ENCODE peak calls at places on chromosomes 1 and 21, in four cellular contexts. P is activated CD8-positive, alpha-beta memory T cell treated with anti-CD3 and anti-CD28 coated beads for 48 hours; U is GF-D8; Z is non-pigmented ciliary epithelial cell. O is an unnamed sample.

GRCh38 chr1:153352523-153352922 is 3.9 kb upstream of the PGLYRP4 start:
- DNase-seq in U (peak; percentile 14), Z (peak; percentile 14), P (peak; percentile 32), O (peak; percentile 37)

GRCh38 chr1:1815606-1816281 is 37.5 kb upstream of the NADK start:
- DNase-seq in P (no peak), U (no peak), Z (no peak), O (no peak)

GRCh38 chr1:240491796-240492195 is 120.2 kb downstream of the GREM2 start:
- DNase-seq in P (no peak), U (no peak), Z (no peak), O (no peak)

GRCh38 chr1:50968884-50969610 is 998 bp upstream of the CDKN2C start:
- DNase-seq in P (no peak), U (no peak), Z (no peak), O (peak; percentile 38)

GRCh38 chr1:19533626-19534025 is 48.3 kb upstream of the CAPZB start:
- DNase-seq in P (no peak), U (no peak), Z (no peak), O (no peak)

GRCh38 chr1:151340870-151341754 is 5.9 kb downstream of the RFX5 start:
- DNase-seq in U (peak; percentile 61), P (no peak), Z (no peak), O (no peak)

GRCh38 chr1:91993256-91993655 is 36.5 kb upstream of the EPHX4 start:
- DNase-seq in Z (no peak), U (no peak), P (no peak), O (no peak)

GRCh38 chr1:2451744-2452582 is 24.1 kb upstream of the PLCH2 start:
- DNase-seq in P (no peak), Z (peak; percentile 71), U (no peak), O (peak; percentile 64)

GRCh38 chr21:31332525-31332924 is 11.5 kb downstream of the TIAM1 start:
- DNase-seq in Z (no peak), U (no peak), P (no peak), O (no peak)

O was measured in T1000.